ENCODE peak calls at places on chromosomes 7 and 10, in ten cellular contexts. P is left ventricle myocardium inferior, G is WERI-Rb-1, L is GM12865, M is colonic mucosa, I is IMR-90, N is fibroblast of pulmonary artery, R is astrocyte of the spinal cord, H is endodermal cell, K is cardiac muscle cell. V is an unnamed sample.

GRCh38 chr10:23063387-23064287 is 31.7 kb upstream of the MSRB2 start:
- DNase-seq in P (no peak), G (no peak), L (no peak), M (no peak), I (peak), N (peak), R (peak), H (no peak), K (peak), V (no peak)

GRCh38 chr10:78844956-78845355 is 223.8 kb upstream of the ZMIZ1 start:
- DNase-seq in P (no peak), G (no peak), L (no peak), M (no peak), I (no peak), N (no peak), R (no peak), H (no peak), K (no peak), V (no peak)

GRCh38 chr7:18364403-18364795 is 131.2 kb upstream of the HDAC9 start:
- DNase-seq in P (no peak), G (no peak), L (no peak), M (no peak), I (no peak), N (no peak), R (no peak), H (no peak), K (no peak), V (no peak)

GRCh38 chr10:3419719-3420495 is 247.3 kb upstream of the PITRM1 start:
- DNase-seq in P (no peak), G (no peak), L (no peak), M (no peak), I (no peak), N (no peak), R (no peak), H (no peak), K (no peak), V (no peak)

GRCh38 chr10:110770243-110770642 is 101.5 kb upstream of the PDCD4 start:
- DNase-seq in P (no peak), G (no peak), L (no peak), M (no peak), I (no peak), N (no peak), R (no peak), H (no peak), K (no peak), V (no peak)

GRCh38 chr10:104300002-104300735 is 31.2 kb downstream of the GSTO2 start:
- DNase-seq in P (no peak), G (no peak), L (no peak), M (no peak), I (peak), N (peak), R (peak), H (no peak), K (peak), V (no peak)

GRCh38 chr10:101741938-101742337 is 34.0 kb downstream of the FGF8 start:
- DNase-seq in P (no peak), G (no peak), L (no peak), M (no peak), I (no peak), N (no peak), R (no peak), H (no peak), K (no peak), V (no peak)

GRCh38 chr10:29204119-29204518 is 84.8 kb upstream of the LYZL1 start:
- DNase-seq in P (no peak), G (no peak), L (no peak), M (no peak), I (no peak), N (no peak), R (no peak), H (peak), K (peak), V (no peak)

GRCh38 chr10:117551322-117552155 is 9.0 kb downstream of the EMX2 start:
- DNase-seq in P (no peak), G (no peak), L (no peak), M (no peak), I (no peak), N (no peak), R (no peak), H (peak), K (no peak), V (no peak)

GRCh38 chr7:100908512-100908911 is 12.8 kb upstream of the ACHE start:
- DNase-seq in P (no peak), G (no peak), L (no peak), M (no peak), I (no peak), N (no peak), R (no peak), H (no peak), K (no peak), V (no peak)

DNA sequence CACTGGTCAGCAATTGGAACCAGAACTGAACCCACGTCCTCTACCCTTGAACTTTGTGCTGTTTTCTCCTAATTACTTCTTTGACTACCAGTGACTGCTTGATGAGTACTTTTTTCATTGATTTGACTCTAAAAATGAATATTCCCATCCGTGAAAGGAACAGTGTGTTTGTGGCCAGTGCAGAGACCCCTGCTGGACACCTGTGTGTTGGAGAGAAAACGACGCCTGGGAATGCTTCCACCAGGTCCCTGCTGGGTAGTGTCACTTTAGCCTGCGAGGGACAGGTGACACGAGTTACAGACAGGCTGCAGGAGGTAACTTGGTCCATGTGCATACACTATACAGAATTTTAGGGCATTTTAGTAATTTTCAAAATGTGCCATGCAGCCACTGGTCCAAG is 6.8 kb upstream of the GJD4 start:
- DNase-seq in P (no peak), G (no peak), L (no peak), M (no peak), I (no peak), N (peak), R (no peak), H (peak), K (peak), V (no peak)
- TF ChIP-seq CTCF in P (peak), G (peak), L (peak), M (peak), I (peak), N (peak), R (peak), H (peak), K (peak), V (no peak)

GRCh38 chr10:52954407-52954806 is 181.8 kb upstream of the MBL2 start:
- DNase-seq in P (no peak), G (no peak), L (no peak), M (no peak), I (no peak), N (no peak), R (no peak), H (no peak), K (no peak), V (no peak)

GRCh38 chr10:52951819-52952218 is 179.2 kb upstream of the MBL2 start:
- DNase-seq in P (peak), G (peak), L (peak), M (peak), I (peak), N (peak), R (peak), H (peak), K (peak), V (peak)

GRCh38 chr10:52952391-52953079 is 180.0 kb upstream of the MBL2 start:
- DNase-seq in P (no peak), G (no peak), L (no peak), M (no peak), I (no peak), N (no peak), R (peak), H (no peak), K (peak), V (no peak)

GRCh38 chr10:52950578-52950977 is 178.0 kb upstream of the MBL2 start:
- DNase-seq in P (no peak), G (no peak), L (peak), M (no peak), I (no peak), N (no peak), R (no peak), H (peak), K (no peak), V (no peak)

DNA sequence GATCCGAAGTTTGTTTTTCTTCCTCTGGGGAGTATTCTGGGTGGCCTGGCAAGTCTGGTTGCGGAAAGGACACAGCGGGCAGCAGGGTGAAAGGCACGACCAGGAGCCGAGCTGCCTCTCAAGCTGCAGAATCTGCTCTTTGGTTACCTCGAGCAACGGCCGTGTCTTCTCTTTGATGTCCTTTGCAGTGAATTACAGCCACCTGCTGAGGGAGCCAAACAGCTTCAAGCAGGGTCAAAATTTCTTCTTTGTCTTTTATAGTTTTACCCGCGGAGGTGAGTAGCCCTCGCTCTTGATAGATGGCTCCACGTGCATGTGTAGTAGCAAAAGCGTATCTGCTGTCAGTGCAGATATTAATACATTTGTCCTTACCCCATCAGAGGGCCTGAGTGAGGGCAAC is 177.3 kb upstream of the MBL2 start:
- DNase-seq in P (no peak), G (no peak), L (peak), M (no peak), I (no peak), N (no peak), R (peak), H (peak), K (no peak), V (no peak)
- TF ChIP-seq CTCF in P (no peak), G (no peak), L (peak), M (no peak), I (no peak), N (no peak), R (peak), H (peak), K (no peak), V (no peak)

DNA sequence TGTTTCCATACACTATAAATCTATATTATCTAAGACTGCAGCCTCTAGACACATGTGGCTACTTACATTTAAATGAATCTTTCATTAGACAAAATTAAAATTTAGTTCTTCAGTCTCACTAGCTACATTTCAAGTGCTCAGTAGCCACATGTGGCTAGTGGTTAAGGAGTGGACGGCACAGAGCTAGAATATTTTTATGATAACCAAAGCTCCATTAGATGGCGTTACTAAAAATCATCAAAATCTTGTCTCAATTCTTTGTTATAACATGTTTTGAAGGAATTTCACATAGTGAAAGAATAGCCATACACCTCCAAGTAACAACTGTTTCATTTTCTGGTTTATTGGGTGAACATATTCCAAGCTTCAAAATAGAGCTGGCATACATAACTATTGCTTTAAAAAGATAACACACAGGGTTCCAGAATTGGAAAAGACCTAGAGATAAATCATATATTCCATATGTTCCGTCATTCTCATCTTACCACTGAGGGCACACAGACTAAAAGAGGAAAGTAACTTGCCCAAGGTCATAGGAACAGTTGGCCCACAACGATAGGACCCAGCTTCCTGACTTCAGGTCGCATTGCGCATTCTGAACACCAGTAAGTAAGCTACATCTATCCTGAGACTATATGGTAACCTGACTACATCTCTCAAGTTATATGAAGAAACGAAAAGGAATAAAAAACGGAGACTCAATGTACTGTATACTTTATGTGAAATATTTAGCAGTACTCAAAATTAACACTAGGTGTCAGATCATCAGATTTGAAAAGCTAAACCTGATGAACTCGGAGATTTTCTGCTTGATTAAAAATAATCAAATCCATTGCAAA is 66.6 kb downstream of the CAV1 start:
- DNase-seq in P (no peak), G (no peak), L (peak), M (no peak), I (peak), N (peak), R (peak), H (no peak), K (peak), V (no peak)
- TF ChIP-seq CTCF in P (peak), G (peak), L (peak), M (peak), I (peak), N (peak), R (peak), H (peak), K (peak), V (peak)

GRCh38 chr7:36119005-36119711 is 33.9 kb upstream of the EEPD1 start:
- DNase-seq in P (no peak), G (no peak), L (no peak), M (peak), I (peak), N (peak), R (peak), H (no peak), K (peak), V (no peak)
- TF ChIP-seq CTCF in P (no peak), G (no peak), L (no peak), M (no peak), I (no peak), N (no peak), R (no peak), H (no peak), K (no peak), V (no peak)

GRCh38 chr10:114384181-114384580 is 20.1 kb downstream of the AFAP1L2 start:
- DNase-seq in P (no peak), G (no peak), L (no peak), M (no peak), I (no peak), N (no peak), R (no peak), H (no peak), K (no peak), V (no peak)

GRCh38 chr10:114384601-114385000 is 19.7 kb downstream of the AFAP1L2 start:
- DNase-seq in P (no peak), G (no peak), L (no peak), M (no peak), I (no peak), N (no peak), R (no peak), H (no peak), K (no peak), V (no peak)

GRCh38 chr10:114387784-114388183 is 16.5 kb downstream of the AFAP1L2 start:
- DNase-seq in P (no peak), G (no peak), L (no peak), M (no peak), I (no peak), N (no peak), R (no peak), H (peak), K (no peak), V (no peak)

GRCh38 chr10:114388275-114388674 is 16.0 kb downstream of the AFAP1L2 start:
- DNase-seq in P (no peak), G (no peak), L (peak), M (no peak), I (no peak), N (no peak), R (no peak), H (no peak), K (no peak), V (peak)

GRCh38 chr10:114386446-114386845 is 17.9 kb downstream of the AFAP1L2 start:
- DNase-seq in P (no peak), G (no peak), L (peak), M (no peak), I (no peak), N (no peak), R (no peak), H (peak), K (no peak), V (no peak)
- TF ChIP-seq CTCF in P (no peak), G (peak), L (no peak), M (no peak), I (no peak), N (no peak), R (no peak), H (peak), K (no peak), V (no peak)